ENCODE peak calls at places on chromosomes 7 and 10, in seven cellular contexts. G is iPS DF 6.9, S is A549, I is MM.1S, T is GM23248, X is stomach, U is cardiac muscle cell. F is an unnamed sample.
A peak's percentile ranks its signal among the peaks of the same experiment; 100 is the strongest.

GRCh38 chr10:119139464-119140067 is 25.9 kb downstream of the SFXN4 start:
- DNase-seq in G (peak; percentile 20), S (peak; percentile 51), I (no peak), T (peak; percentile 47), X (peak; percentile 31), U (peak; percentile 49), F (no peak)

GRCh38 chr10:60978287-60979115 is 34.5 kb upstream of the RHOBTB1 start:
- DNase-seq in G (no peak), S (no peak), I (no peak), T (peak; percentile 32), X (no peak), U (no peak), F (no peak)

GRCh38 chr10:28470873-28471704 is 61.8 kb upstream of the WAC start:
- DNase-seq in G (no peak), S (no peak), I (no peak), T (peak; percentile 10), X (no peak), U (no peak), F (no peak)

GRCh38 chr7:128091106-128091505 is 59.9 kb upstream of the LRRC4 start:
- DNase-seq in G (no peak), S (no peak), I (no peak), T (peak; percentile 41), X (peak; percentile 53), U (no peak), F (no peak)

GRCh38 chr10:113096111-113097045 is 146.3 kb downstream of the TCF7L2 start:
- DNase-seq in G (no peak), S (no peak), I (no peak), T (peak; percentile 36), X (no peak), U (no peak), F (no peak)

GRCh38 chr10:5627486-5628044 is 38.8 kb downstream of the ASB13 start:
- DNase-seq in G (no peak), S (no peak), I (no peak), T (no peak), X (no peak), U (no peak), F (no peak)

GRCh38 chr10:61897671-61898434 is 3.6 kb upstream of the ARID5B start:
- DNase-seq in G (no peak), S (peak; percentile 40), I (peak; percentile 86), T (peak; percentile 78), X (peak; percentile 55), U (peak; percentile 77), F (no peak)

GRCh38 chr7:92763636-92764423 is 72.5 kb downstream of the CDK6 start:
- DNase-seq in G (peak; percentile 84), S (peak; percentile 78), I (no peak), T (peak; percentile 78), X (no peak), U (peak; percentile 57), F (no peak)

GRCh38 chr7:36710186-36710813 is 14.0 kb downstream of the AOAH start:
- DNase-seq in G (no peak), S (no peak), I (no peak), T (no peak), X (no peak), U (no peak), F (no peak)

GRCh38 chr10:74683621-74684114 is 142.7 kb upstream of the KAT6B start:
- DNase-seq in G (no peak), S (no peak), I (no peak), T (no peak), X (no peak), U (peak; percentile 5), F (no peak)

GRCh38 chr10:129491123-129491734 is 24.2 kb downstream of the MGMT start:
- DNase-seq in G (no peak), S (no peak), I (no peak), T (peak; percentile 32), X (no peak), U (peak; percentile 9), F (no peak)

GRCh38 chr7:517848-518629 is 1.6 kb downstream of the PDGFA start:
- DNase-seq in G (no peak), S (peak; percentile 51), I (no peak), T (peak; percentile 73), X (peak; percentile 72), U (peak; percentile 83), F (peak; percentile 80)

GRCh38 chr10:6796231-6796630 is 216.2 kb upstream of the PRKCQ start:
- DNase-seq in G (no peak), S (no peak), I (no peak), T (no peak), X (no peak), U (no peak), F (no peak)

GRCh38 chr7:148991536-148991935 is 36.8 kb downstream of the PDIA4 start:
- DNase-seq in G (no peak), S (no peak), I (no peak), T (no peak), X (no peak), U (no peak), F (peak; percentile 10)

GRCh38 chr7:142811154-142811737 is 40.5 kb downstream of the PRSS2 start:
- DNase-seq in G (no peak), S (peak; percentile 50), I (peak; percentile 84), T (peak; percentile 71), X (no peak), U (peak; percentile 60), F (no peak)

GRCh38 chr7:148662646-148663045 is 36.1 kb upstream of the CUL1 start:
- DNase-seq in G (no peak), S (no peak), I (no peak), T (no peak), X (no peak), U (peak; percentile 33), F (no peak)

GRCh38 chr10:17123062-17123661 is 6.4 kb downstream of the CUBN start:
- DNase-seq in G (no peak), S (no peak), I (no peak), T (peak; percentile 74), X (no peak), U (peak; percentile 28), F (no peak)

GRCh38 chr10:60735244-60735643 is 43.0 kb upstream of the CDK1 start:
- DNase-seq in G (no peak), S (no peak), I (no peak), T (no peak), X (no peak), U (no peak), F (no peak)

GRCh38 chr7:30136339-30136738 is 1.6 kb downstream of the MTURN start:
- DNase-seq in G (no peak), S (no peak), I (no peak), T (no peak), X (no peak), U (no peak), F (no peak)

GRCh38 chr7:7210475-7211237 is 28.3 kb downstream of the C1GALT1 start:
- DNase-seq in G (peak; percentile 90), S (no peak), I (no peak), T (no peak), X (no peak), U (no peak), F (no peak)

GRCh38 chr10:72935358-72935757 is 19.2 kb downstream of the PLA2G12B start:
- DNase-seq in G (no peak), S (no peak), I (no peak), T (peak; percentile 7), X (no peak), U (peak; percentile 13), F (no peak)

GRCh38 chr7:155808551-155809331 is 3.5 kb downstream of the SHH start:
- DNase-seq in G (no peak), S (peak; percentile 64), I (no peak), T (no peak), X (peak; percentile 67), U (no peak), F (no peak)

GRCh38 chr7:116948934-116949333 is 4.4 kb upstream of the ST7 start:
- DNase-seq in G (no peak), S (no peak), I (no peak), T (no peak), X (peak; percentile 26), U (peak; percentile 18), F (no peak)

GRCh38 chr7:18420758-18421157 is 74.8 kb upstream of the HDAC9 start:
- DNase-seq in G (no peak), S (no peak), I (peak; percentile 21), T (no peak), X (no peak), U (no peak), F (no peak)

GRCh38 chr7:17989546-17989945 is 38.1 kb downstream of the PRPS1L1 start:
- DNase-seq in G (no peak), S (no peak), I (no peak), T (peak; percentile 18), X (no peak), U (peak; percentile 37), F (no peak)

GRCh38 chr7:67484244-67484751 is 487.7 kb downstream of the TYW1 start:
- DNase-seq in G (peak; percentile 27), S (peak; percentile 64), I (peak; percentile 56), T (peak; percentile 75), X (peak; percentile 45), U (peak; percentile 76), F (peak; percentile 19)

DNA sequence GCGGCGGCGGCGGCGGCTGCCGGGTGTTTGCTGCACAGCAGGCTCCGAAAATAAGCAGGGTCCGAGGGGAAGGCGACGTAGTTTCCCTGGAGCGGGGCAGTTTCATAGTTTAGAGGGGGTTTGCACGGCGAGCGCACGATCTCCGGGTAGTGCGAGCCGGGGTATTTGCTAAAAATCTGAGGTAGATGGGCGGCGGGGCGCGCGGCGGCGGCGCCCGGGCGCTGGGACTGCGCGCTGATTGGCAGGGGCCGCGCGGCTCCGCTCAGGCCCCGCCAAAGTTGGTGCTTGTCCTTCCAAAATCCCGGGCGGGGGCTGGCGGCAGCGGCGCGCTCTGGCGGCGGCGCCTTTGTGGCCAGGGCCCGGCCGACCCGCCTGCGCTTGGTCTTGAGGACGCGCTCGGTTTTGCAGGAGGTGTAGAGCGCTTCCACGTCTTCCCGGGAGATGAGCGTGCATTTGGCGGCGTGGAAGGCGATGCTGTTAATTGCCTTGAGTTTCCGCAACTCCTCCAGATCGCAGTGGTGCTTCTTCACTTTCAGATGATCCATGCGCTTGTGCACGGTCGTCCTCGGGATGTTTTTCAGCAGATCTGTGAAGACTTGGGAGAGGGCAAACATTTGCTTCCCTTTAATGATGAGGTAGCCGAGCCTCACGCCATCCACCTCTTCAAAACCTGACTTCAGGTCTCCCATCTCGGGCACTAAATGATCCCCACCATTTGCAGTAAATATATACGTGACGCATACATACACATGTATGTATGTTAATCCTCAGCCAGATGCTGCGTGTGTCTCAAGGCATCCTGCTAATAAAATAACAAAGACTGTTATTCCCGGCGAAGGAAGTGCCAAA is 8.1 kb downstream of the SKIDA1 start:
- DNase-seq in G (no peak), S (peak; percentile 56), I (peak; percentile 68), T (peak; percentile 76), X (peak; percentile 38), U (peak; percentile 72), F (peak; percentile 83)
- H3K27ac ChIP-seq in G (no peak overlapping the region), S (peak overlapping the region; percentile 94), I (no peak overlapping the region), T (peak overlapping the region; percentile 30), X (peak overlapping the region; percentile 82), U (peak overlapping the region; percentile 96), F (peak overlapping the region; percentile 74)

GRCh38 chr7:50306491-50307367 is 2.2 kb downstream of the IKZF1 start:
- DNase-seq in G (no peak), S (no peak), I (no peak), T (no peak), X (no peak), U (no peak), F (no peak)
- H3K4me1 ChIP-seq in G (peaks cover 2% of the 10 kb centered on the region), S (peaks cover 7% of the 10 kb centered on the region), I (no peaks in the 10 kb centered on the region), T (no peaks in the 10 kb centered on the region), X (peaks cover 6% of the 10 kb centered on the region), U (no peaks in the 10 kb centered on the region), F (peaks cover 3% of the 10 kb centered on the region)

GRCh38 chr10:107126668-107127067 is 37.8 kb downstream of the SORCS1 start:
- DNase-seq in G (no peak), S (no peak), I (no peak), T (no peak), X (no peak), U (no peak), F (no peak)
- H3K27ac ChIP-seq in G (no peak overlapping the region), S (no peak overlapping the region), I (no peak overlapping the region), T (no peak overlapping the region), X (no peak overlapping the region), U (peak overlapping the region; percentile 80), F (no peak overlapping the region)

GRCh38 chr7:77328669-77329068 is 87.5 kb downstream of the GSAP start:
- DNase-seq in G (no peak), S (no peak), I (no peak), T (peak; percentile 77), X (no peak), U (peak; percentile 52), F (no peak)
- H3K4me1 ChIP-seq in G (no peaks in the 10 kb centered on the region), S (peaks cover 17% of the 10 kb centered on the region), I (peaks cover 54% of the 10 kb centered on the region), T (peaks cover 56% of the 10 kb centered on the region), X (peaks cover 15% of the 10 kb centered on the region), U (peaks cover 2% of the 10 kb centered on the region), F (peaks cover 9% of the 10 kb centered on the region)

F was measured in psoas muscle.